ENCODE peak calls at places on chromosome 1, in seven cellular contexts. Q is neuronal stem cell, Y is IMR-90, L is H1, X is trophoblast cell, A is mesendoderm, S is H9. R is an unnamed sample.
A peak's percentile ranks its signal among the peaks of the same experiment; 100 is the strongest.

GRCh38 chr1:44030606-44031050 is 634 bp downstream of the SLC6A9 start:
- DNase-seq in Y (peak; percentile 34), Q (peak; percentile 73), X (peak; percentile 40), S (peak; percentile 70), L (no peak), A (peak; percentile 83), R (peak; percentile 73)

GRCh38 chr1:184889902-184890301 is 84.4 kb downstream of the NIBAN1 start:
- DNase-seq in A (no peak), L (no peak), Q (no peak), S (no peak), Y (no peak), X (no peak), R (peak; percentile 48)

GRCh38 chr1:110765640-110766335 is 91.0 kb upstream of the KCNA3 start:
- DNase-seq in X (peak; percentile 43), S (no peak), A (peak; percentile 48), Y (peak; percentile 62), L (no peak), Q (no peak), R (peak; percentile 38)

GRCh38 chr1:161723459-161724149 is 2.3 kb downstream of the FCRLB start:
- DNase-seq in X (no peak), Y (no peak), S (no peak), A (no peak), L (no peak), Q (no peak), R (no peak)

GRCh38 chr1:216662681-216663080 is 60.5 kb downstream of the ESRRG start:
- DNase-seq in Y (no peak), Q (no peak), L (no peak), A (no peak), X (no peak), S (no peak), R (no peak)

GRCh38 chr1:35592991-35593769 is 20.1 kb downstream of the TFAP2E start:
- DNase-seq in X (no peak), Y (no peak), S (no peak), L (no peak), A (no peak), Q (no peak), R (no peak)

GRCh38 chr1:183633676-183634343 is 1.8 kb downstream of the ARPC5 start:
- DNase-seq in Y (peak; percentile 95), X (no peak), Q (no peak), A (peak; percentile 75), S (no peak), L (no peak), R (peak; percentile 91)

GRCh38 chr1:116982319-116983004 is 19.1 kb upstream of the CD101 start:
- DNase-seq in S (peak; percentile 69), X (no peak), A (peak; percentile 56), L (peak; percentile 17), Y (no peak), Q (no peak), R (no peak)

GRCh38 chr1:81125672-81126071 is 675.1 kb upstream of the ADGRL2 start:
- DNase-seq in Y (peak; percentile 90), L (no peak), X (no peak), Q (no peak), S (no peak), A (no peak), R (peak; percentile 84)

GRCh38 chr1:31063636-31064035 is 1.9 kb downstream of the PUM1 start:
- DNase-seq in S (no peak), Y (peak; percentile 6), X (no peak), Q (no peak), A (peak; percentile 42), L (no peak), R (peak; percentile 24)

GRCh38 chr1:117612517-117613248 is 6.8 kb downstream of the TENT5C start:
- DNase-seq in A (peak; percentile 42), Y (peak; percentile 88), X (peak; percentile 49), Q (no peak), S (peak; percentile 6), L (no peak), R (peak; percentile 94)

GRCh38 chr1:160971618-160972056 is 17.0 kb upstream of the ITLN2 start:
- DNase-seq in S (peak; percentile 70), A (peak; percentile 78), L (no peak), Y (no peak), Q (no peak), X (no peak), R (no peak)

GRCh38 chr1:16677552-16678423 is 11.0 kb upstream of the RNU1-3 start:
- DNase-seq in X (peak; percentile 59), A (peak; percentile 86), S (peak; percentile 67), L (no peak), Y (peak; percentile 85), Q (peak; percentile 51), R (peak; percentile 59)

DNA sequence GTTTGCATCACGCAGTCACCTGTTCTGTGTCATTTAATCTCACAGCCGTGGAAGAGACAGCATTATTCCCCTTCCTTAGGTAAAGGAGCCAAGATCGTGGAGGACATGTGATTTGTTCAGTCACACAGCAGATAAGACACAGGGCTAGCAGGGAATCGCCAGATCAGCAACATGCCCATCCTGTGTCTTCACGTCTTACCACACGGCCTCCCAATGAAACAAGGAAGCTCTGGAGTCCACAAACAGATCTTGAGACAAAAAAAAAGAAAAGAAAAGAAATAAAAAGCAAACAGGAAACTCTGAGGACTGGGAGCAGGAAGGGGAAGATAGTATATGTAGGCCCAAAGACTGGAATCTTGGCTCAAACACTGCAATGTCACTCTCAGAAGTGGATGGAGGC is 155.3 kb downstream of the ADSS2 start:
- DNase-seq in S (no peak), A (no peak), Y (no peak), L (no peak), Q (no peak), X (no peak), R (no peak)
- H2BK5ac ChIP-seq in S (no peak overlapping the region), A (no peak overlapping the region), Y (no peak overlapping the region), L (no peak overlapping the region), Q (no peak overlapping the region), X (no peak overlapping the region), R (no peak overlapping the region)

DNA sequence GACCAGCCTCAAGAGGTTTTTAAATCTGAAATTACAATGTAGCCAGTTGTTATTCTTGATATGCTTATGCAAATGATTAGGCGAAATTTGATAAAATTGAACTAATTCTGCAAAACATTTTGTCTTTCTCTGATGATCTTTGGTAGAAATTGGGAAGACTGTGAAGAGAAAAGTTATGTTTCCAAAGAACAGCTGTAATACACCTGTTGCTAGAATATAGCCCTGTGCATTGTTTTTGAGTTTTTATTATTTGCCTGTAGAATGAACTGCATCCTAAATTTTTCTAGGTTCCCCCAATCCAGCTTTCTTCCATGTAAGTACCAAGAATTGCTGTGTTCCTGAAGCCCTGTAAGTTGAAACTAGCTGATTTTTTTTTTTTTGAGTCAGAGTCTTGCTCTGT is 81.5 kb upstream of the RHOU start:
- DNase-seq in A (no peak), L (no peak), Y (no peak), X (no peak), S (no peak), Q (no peak), R (no peak)
- H2BK5ac ChIP-seq in A (no peak overlapping the region), L (no peak overlapping the region), Y (no peak overlapping the region), X (no peak overlapping the region), S (no peak overlapping the region), Q (no peak overlapping the region), R (no peak overlapping the region)

GRCh38 chr1:108010581-108010980 is 45.6 kb upstream of the VAV3 start:
- DNase-seq in Q (no peak), X (no peak), A (no peak), L (no peak), Y (no peak), S (no peak), R (no peak)
- H2BK5ac ChIP-seq in Q (no peak overlapping the region), X (no peak overlapping the region), A (no peak overlapping the region), L (no peak overlapping the region), Y (no peak overlapping the region), S (no peak overlapping the region), R (no peak overlapping the region)

DNA sequence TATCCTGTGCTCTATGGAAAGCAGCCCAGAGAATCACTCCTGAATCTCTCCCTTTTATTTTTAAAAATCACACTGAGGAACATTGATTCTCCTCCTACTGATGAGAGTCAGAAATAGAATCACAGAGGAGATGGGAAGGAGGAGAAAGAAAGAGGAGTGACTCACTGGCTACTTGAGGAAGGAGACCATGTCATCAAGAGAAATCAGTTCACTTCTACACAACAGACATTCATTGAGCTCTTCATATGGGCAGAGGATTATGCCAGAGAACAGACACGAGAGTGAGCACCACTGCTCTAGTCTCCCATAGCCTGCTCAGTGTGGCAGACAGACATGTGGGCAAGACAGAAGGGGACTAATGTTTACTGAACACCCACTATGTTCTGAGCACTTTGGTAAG is 44.2 kb downstream of the RAB3B start:
- DNase-seq in Q (no peak), L (no peak), A (no peak), X (no peak), Y (peak; percentile 78), S (no peak), R (peak; percentile 26)
- H2BK5ac ChIP-seq in Q (no peak overlapping the region), L (no peak overlapping the region), A (no peak overlapping the region), X (no peak overlapping the region), Y (peak overlapping the region; percentile 64), S (no peak overlapping the region), R (no peak overlapping the region)

GRCh38 chr1:231478386-231478785 is 50.1 kb upstream of the TSNAX start:
- DNase-seq in S (no peak), X (no peak), L (no peak), A (peak; percentile 3), Q (no peak), Y (no peak), R (no peak)
- H2BK5ac ChIP-seq in S (no peak overlapping the region), X (no peak overlapping the region), L (no peak overlapping the region), A (no peak overlapping the region), Q (no peak overlapping the region), Y (no peak overlapping the region), R (no peak overlapping the region)

GRCh38 chr1:47181095-47181954 is 8.5 kb downstream of the PDZK1IP1 start:
- DNase-seq in S (peak; percentile 65), Y (no peak), A (peak; percentile 36), Q (no peak), X (no peak), L (no peak), R (no peak)
- H2BK5ac ChIP-seq in S (no peak overlapping the region), Y (no peak overlapping the region), A (no peak overlapping the region), Q (no peak overlapping the region), X (no peak overlapping the region), L (no peak overlapping the region), R (no peak overlapping the region)

GRCh38 chr1:48930011-48930410 is 153.3 kb upstream of the BEND5 start:
- DNase-seq in S (no peak), X (no peak), L (no peak), A (no peak), Y (no peak), Q (no peak), R (no peak)

GRCh38 chr1:48936436-48936835 is 159.7 kb upstream of the BEND5 start:
- DNase-seq in Y (no peak), X (no peak), Q (no peak), A (no peak), L (no peak), S (no peak), R (no peak)

GRCh38 chr1:48931571-48932251 is 155.0 kb upstream of the BEND5 start:
- DNase-seq in A (peak; percentile 26), S (no peak), Q (no peak), Y (no peak), X (no peak), L (no peak), R (no peak)
- H2BK5ac ChIP-seq in A (no peak overlapping the region), S (no peak overlapping the region), Q (no peak overlapping the region), Y (no peak overlapping the region), X (no peak overlapping the region), L (no peak overlapping the region), R (no peak overlapping the region)

DNA sequence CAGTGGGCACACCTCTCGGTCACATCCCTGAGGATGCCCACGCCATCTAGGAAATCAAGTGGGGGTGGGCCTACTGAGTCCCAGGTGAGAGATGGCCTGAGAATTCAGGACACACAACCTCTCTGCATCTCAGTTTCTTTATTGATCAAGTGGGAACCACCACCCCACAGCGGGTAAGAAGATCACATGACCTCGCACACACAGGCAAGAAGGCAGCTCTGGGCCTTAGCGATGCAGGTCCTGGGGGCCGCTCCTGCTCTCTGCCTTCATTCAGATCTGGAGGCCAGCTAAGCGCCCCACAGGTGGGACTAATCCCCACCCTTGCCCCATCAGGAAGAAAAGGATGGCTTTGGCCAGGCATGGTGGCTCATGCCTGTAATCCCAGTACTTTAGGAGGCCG is 63.2 kb downstream of the PGBD5 start:
- DNase-seq in L (no peak), A (no peak), S (no peak), Y (no peak), Q (no peak), X (no peak), R (no peak)
- H2BK5ac ChIP-seq in L (no peak overlapping the region), A (no peak overlapping the region), S (no peak overlapping the region), Y (no peak overlapping the region), Q (no peak overlapping the region), X (no peak overlapping the region), R (no peak overlapping the region)